ENCODE peak calls at places on chromosomes 7 and 10, in four cellular contexts. One of them, this sample, is unnamed. For H3K4me1, the result is how much of the 10 kb centered on the place peaks cover.

GRCh38 chr10:64007157-64007556 is 486.0 kb downstream of the REEP3 start:
- DNase-seq in GM23338: peak
- DNase-seq in RWPE2: no peak
- DNase-seq in CD8-positive, alpha-beta memory T cell: no peak
- DNase-seq in this sample: no peak

GRCh38 chr7:73991522-73992103 is 36.4 kb upstream of the ELN start:
- DNase-seq in GM23338: no peak
- DNase-seq in RWPE2: no peak
- DNase-seq in CD8-positive, alpha-beta memory T cell: no peak
- DNase-seq in this sample: no peak

GRCh38 chr10:112374724-112375541 is 1.0 kb downstream of the ACSL5 start:
- DNase-seq in GM23338: no peak
- DNase-seq in RWPE2: no peak
- DNase-seq in CD8-positive, alpha-beta memory T cell: no peak
- DNase-seq in this sample: no peak

GRCh38 chr10:79318369-79318768 is 28.9 kb upstream of the PPIF start:
- DNase-seq in GM23338: no peak
- DNase-seq in RWPE2: no peak
- DNase-seq in CD8-positive, alpha-beta memory T cell: no peak
- DNase-seq in this sample: no peak

GRCh38 chr7:107971613-107972012 is 31.3 kb downstream of the LAMB1 start:
- DNase-seq in GM23338: no peak
- DNase-seq in RWPE2: no peak
- DNase-seq in CD8-positive, alpha-beta memory T cell: no peak
- DNase-seq in this sample: no peak

GRCh38 chr7:108459922-108460551 is 3.8 kb upstream of the NRCAM start:
- DNase-seq in GM23338: peak
- DNase-seq in RWPE2: no peak
- DNase-seq in CD8-positive, alpha-beta memory T cell: no peak
- DNase-seq in this sample: peak

GRCh38 chr7:29864668-29865067 is 58.4 kb downstream of the WIPF3 start:
- DNase-seq in GM23338: no peak
- DNase-seq in RWPE2: no peak
- DNase-seq in CD8-positive, alpha-beta memory T cell: no peak
- DNase-seq in this sample: no peak

GRCh38 chr10:76723781-76724336 is 913.7 kb downstream of the KCNMA1 start:
- DNase-seq in GM23338: peak
- DNase-seq in RWPE2: no peak
- DNase-seq in CD8-positive, alpha-beta memory T cell: no peak
- DNase-seq in this sample: no peak

GRCh38 chr10:49307921-49308320 is 9.0 kb downstream of the C10orf71 start:
- DNase-seq in GM23338: no peak
- DNase-seq in RWPE2: no peak
- DNase-seq in CD8-positive, alpha-beta memory T cell: no peak
- DNase-seq in this sample: no peak

GRCh38 chr10:93559490-93559889 is 7.0 kb upstream of the FFAR4 start:
- DNase-seq in GM23338: no peak
- DNase-seq in RWPE2: no peak
- DNase-seq in CD8-positive, alpha-beta memory T cell: no peak
- DNase-seq in this sample: no peak

GRCh38 chr10:119643306-119644214 is 7.6 kb upstream of the BAG3 start:
- DNase-seq in GM23338: no peak
- DNase-seq in RWPE2: no peak
- DNase-seq in CD8-positive, alpha-beta memory T cell: no peak
- DNase-seq in this sample: no peak

GRCh38 chr10:69684020-69684980 is 54.3 kb downstream of the FAM241B start:
- DNase-seq in GM23338: no peak
- DNase-seq in RWPE2: no peak
- DNase-seq in CD8-positive, alpha-beta memory T cell: no peak
- DNase-seq in this sample: no peak

GRCh38 chr7:155486783-155487508 is 29.0 kb downstream of the EN2 start:
- DNase-seq in GM23338: no peak
- DNase-seq in RWPE2: no peak
- DNase-seq in CD8-positive, alpha-beta memory T cell: no peak
- DNase-seq in this sample: no peak

GRCh38 chr10:5234106-5234877 is 37.7 kb downstream of the AKR1C4 start:
- DNase-seq in GM23338: no peak
- DNase-seq in RWPE2: no peak
- DNase-seq in CD8-positive, alpha-beta memory T cell: no peak
- DNase-seq in this sample: no peak

GRCh38 chr7:37208528-37208927 is 240.1 kb downstream of the ELMO1 start:
- DNase-seq in GM23338: peak
- DNase-seq in RWPE2: no peak
- DNase-seq in CD8-positive, alpha-beta memory T cell: no peak
- DNase-seq in this sample: no peak

GRCh38 chr7:128974241-128974934 is 36.7 kb downstream of the IRF5 start:
- DNase-seq in GM23338: no peak
- DNase-seq in RWPE2: no peak
- DNase-seq in CD8-positive, alpha-beta memory T cell: no peak
- DNase-seq in this sample: no peak

GRCh38 chr7:126411032-126411820 is 841.5 kb downstream of the GRM8 start:
- DNase-seq in GM23338: no peak
- DNase-seq in RWPE2: no peak
- DNase-seq in CD8-positive, alpha-beta memory T cell: no peak
- DNase-seq in this sample: no peak

GRCh38 chr7:50267525-50268041 is 36.9 kb upstream of the IKZF1 start:
- DNase-seq in GM23338: no peak
- DNase-seq in RWPE2: no peak
- DNase-seq in CD8-positive, alpha-beta memory T cell: no peak
- DNase-seq in this sample: no peak

GRCh38 chr10:86535057-86535882 is 13.7 kb upstream of the WAPL start:
- DNase-seq in GM23338: peak
- DNase-seq in RWPE2: no peak
- DNase-seq in CD8-positive, alpha-beta memory T cell: peak
- DNase-seq in this sample: no peak

GRCh38 chr10:36730316-36730715 is 395.1 kb upstream of the ANKRD30A start:
- DNase-seq in GM23338: no peak
- DNase-seq in RWPE2: no peak
- DNase-seq in CD8-positive, alpha-beta memory T cell: no peak
- DNase-seq in this sample: no peak

GRCh38 chr10:51073461-51074237 is 638 bp upstream of the PRKG1 start:
- DNase-seq in GM23338: peak
- DNase-seq in RWPE2: peak
- DNase-seq in CD8-positive, alpha-beta memory T cell: no peak
- DNase-seq in this sample: no peak

GRCh38 chr7:149598721-149599308 is 101.2 kb upstream of the ZNF746 start:
- DNase-seq in GM23338: peak
- DNase-seq in RWPE2: no peak
- DNase-seq in CD8-positive, alpha-beta memory T cell: no peak
- DNase-seq in this sample: no peak

GRCh38 chr10:84177541-84178386 is 4.2 kb downstream of the GPR15LG start:
- DNase-seq in GM23338: no peak
- DNase-seq in RWPE2: no peak
- DNase-seq in CD8-positive, alpha-beta memory T cell: peak
- DNase-seq in this sample: no peak

GRCh38 chr10:23158370-23158769 is 33.7 kb upstream of the PTF1A start:
- DNase-seq in GM23338: peak
- DNase-seq in RWPE2: no peak
- DNase-seq in CD8-positive, alpha-beta memory T cell: no peak
- DNase-seq in this sample: peak

GRCh38 chr10:32130788-32131187 is 74.6 kb upstream of the KIF5B start:
- DNase-seq in GM23338: no peak
- DNase-seq in RWPE2: no peak
- DNase-seq in CD8-positive, alpha-beta memory T cell: no peak
- DNase-seq in this sample: no peak

GRCh38 chr10:63675171-63675570 is 154.0 kb downstream of the REEP3 start:
- DNase-seq in GM23338: no peak
- DNase-seq in RWPE2: no peak
- DNase-seq in CD8-positive, alpha-beta memory T cell: no peak
- DNase-seq in this sample: no peak

GRCh38 chr10:117140525-117140902 is 2.4 kb upstream of the VAX1 start:
- DNase-seq in GM23338: peak
- DNase-seq in RWPE2: no peak
- DNase-seq in CD8-positive, alpha-beta memory T cell: no peak
- DNase-seq in this sample: no peak

GRCh38 chr10:28411136-28411460 is 108.2 kb upstream of the MPP7 start:
- DNase-seq in GM23338: no peak
- DNase-seq in RWPE2: no peak
- DNase-seq in CD8-positive, alpha-beta memory T cell: no peak
- DNase-seq in this sample: no peak

GRCh38 chr7:116180302-116180701 is 30.0 kb upstream of the TES start:
- DNase-seq in GM23338: peak
- DNase-seq in RWPE2: no peak
- DNase-seq in CD8-positive, alpha-beta memory T cell: peak
- DNase-seq in this sample: no peak

GRCh38 chr10:21975378-21975990 is 28.0 kb downstream of the DNAJC1 start:
- DNase-seq in GM23338: no peak
- DNase-seq in RWPE2: no peak
- DNase-seq in CD8-positive, alpha-beta memory T cell: no peak
- DNase-seq in this sample: no peak

GRCh38 chr10:21976280-21976679 is 27.2 kb downstream of the DNAJC1 start:
- DNase-seq in GM23338: no peak
- DNase-seq in RWPE2: no peak
- DNase-seq in CD8-positive, alpha-beta memory T cell: no peak
- DNase-seq in this sample: no peak

GRCh38 chr10:21969326-21970287 is 33.9 kb downstream of the DNAJC1 start:
- DNase-seq in GM23338: no peak
- DNase-seq in RWPE2: no peak
- DNase-seq in CD8-positive, alpha-beta memory T cell: no peak
- DNase-seq in this sample: no peak

GRCh38 chr10:21976739-21977138 is 26.8 kb downstream of the DNAJC1 start:
- DNase-seq in GM23338: peak
- DNase-seq in RWPE2: no peak
- DNase-seq in CD8-positive, alpha-beta memory T cell: no peak
- DNase-seq in this sample: no peak

GRCh38 chr10:21972584-21972983 is 30.9 kb downstream of the DNAJC1 start:
- DNase-seq in GM23338: no peak
- DNase-seq in RWPE2: no peak
- DNase-seq in CD8-positive, alpha-beta memory T cell: no peak
- DNase-seq in this sample: no peak
- H3K4me1 ChIP-seq in GM23338: under half
- H3K4me1 ChIP-seq in RWPE2: under half
- H3K4me1 ChIP-seq in CD8-positive, alpha-beta memory T cell: under half
- H3K4me1 ChIP-seq in this sample: under half

DNA sequence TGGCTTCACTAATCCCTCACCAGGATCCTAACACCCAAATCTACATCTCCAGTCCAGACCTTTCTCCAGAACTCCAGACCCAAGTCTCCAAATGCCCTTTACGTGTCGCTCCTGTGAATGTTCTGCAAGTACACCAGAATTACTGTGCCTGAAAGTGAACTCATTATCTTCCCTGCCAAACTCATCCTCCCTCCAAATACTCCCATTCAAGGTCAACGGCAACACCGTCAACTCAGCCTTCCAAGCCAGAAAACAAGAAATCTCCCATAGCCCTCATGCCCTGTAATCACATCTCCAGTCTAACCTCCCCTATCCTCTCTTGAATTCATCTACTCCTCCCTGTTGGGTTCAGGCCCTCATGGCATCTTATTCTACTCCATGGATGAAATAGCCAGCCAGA is 12.3 kb downstream of the CREB3L2 start:
- DNase-seq in GM23338: no peak
- DNase-seq in RWPE2: no peak
- DNase-seq in CD8-positive, alpha-beta memory T cell: no peak
- DNase-seq in this sample: no peak
- H3K4me1 ChIP-seq in GM23338: under half
- H3K4me1 ChIP-seq in RWPE2: under half
- H3K4me1 ChIP-seq in CD8-positive, alpha-beta memory T cell: under half
- H3K4me1 ChIP-seq in this sample: half or more

DNA sequence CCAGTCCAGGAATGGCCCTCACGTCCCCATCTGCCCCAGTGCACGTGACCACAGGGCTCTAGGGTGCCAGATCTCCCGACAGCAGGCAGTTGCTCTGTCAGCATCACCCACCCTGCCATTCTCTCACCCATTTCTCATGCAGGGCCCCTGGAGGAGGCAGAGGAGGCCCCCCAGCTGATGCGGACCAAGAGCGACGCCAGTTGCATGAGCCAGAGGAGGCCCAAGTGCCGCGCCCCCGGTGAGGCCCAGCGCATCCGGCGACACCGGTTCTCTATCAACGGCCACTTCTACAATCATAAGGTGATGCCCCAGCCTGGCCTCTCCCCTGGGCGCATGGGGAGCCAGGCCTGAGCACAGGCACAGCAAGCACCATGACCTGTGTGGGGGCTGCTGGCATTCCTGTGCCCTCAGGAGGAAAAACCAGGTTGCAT is 6.1 kb upstream of the DEPP1 start:
- DNase-seq in GM23338: no peak
- DNase-seq in RWPE2: no peak
- DNase-seq in CD8-positive, alpha-beta memory T cell: no peak
- DNase-seq in this sample: no peak
- H3K4me1 ChIP-seq in GM23338: under half
- H3K4me1 ChIP-seq in RWPE2: under half
- H3K4me1 ChIP-seq in CD8-positive, alpha-beta memory T cell: under half
- H3K4me1 ChIP-seq in this sample: half or more

GRCh38 chr7:139758388-139758787 is 19.4 kb downstream of the HIPK2 start:
- DNase-seq in GM23338: no peak
- DNase-seq in RWPE2: no peak
- DNase-seq in CD8-positive, alpha-beta memory T cell: no peak
- DNase-seq in this sample: no peak
- H3K4me1 ChIP-seq in GM23338: under half
- H3K4me1 ChIP-seq in RWPE2: under half
- H3K4me1 ChIP-seq in CD8-positive, alpha-beta memory T cell: under half
- H3K4me1 ChIP-seq in this sample: under half

GRCh38 chr7:151752816-151753600 is 123.9 kb downstream of the PRKAG2 start:
- DNase-seq in GM23338: no peak
- DNase-seq in RWPE2: no peak
- DNase-seq in CD8-positive, alpha-beta memory T cell: no peak
- DNase-seq in this sample: peak

GRCh38 chr7:151756076-151756731 is 120.7 kb downstream of the PRKAG2 start:
- DNase-seq in GM23338: no peak
- DNase-seq in RWPE2: no peak
- DNase-seq in CD8-positive, alpha-beta memory T cell: peak
- DNase-seq in this sample: peak

GRCh38 chr7:151754142-151754590 is 122.7 kb downstream of the PRKAG2 start:
- DNase-seq in GM23338: peak
- DNase-seq in RWPE2: peak
- DNase-seq in CD8-positive, alpha-beta memory T cell: no peak
- DNase-seq in this sample: peak

GRCh38 chr7:151755131-151755787 is 121.7 kb downstream of the PRKAG2 start:
- DNase-seq in GM23338: no peak
- DNase-seq in RWPE2: no peak
- DNase-seq in CD8-positive, alpha-beta memory T cell: no peak
- DNase-seq in this sample: peak

DNA sequence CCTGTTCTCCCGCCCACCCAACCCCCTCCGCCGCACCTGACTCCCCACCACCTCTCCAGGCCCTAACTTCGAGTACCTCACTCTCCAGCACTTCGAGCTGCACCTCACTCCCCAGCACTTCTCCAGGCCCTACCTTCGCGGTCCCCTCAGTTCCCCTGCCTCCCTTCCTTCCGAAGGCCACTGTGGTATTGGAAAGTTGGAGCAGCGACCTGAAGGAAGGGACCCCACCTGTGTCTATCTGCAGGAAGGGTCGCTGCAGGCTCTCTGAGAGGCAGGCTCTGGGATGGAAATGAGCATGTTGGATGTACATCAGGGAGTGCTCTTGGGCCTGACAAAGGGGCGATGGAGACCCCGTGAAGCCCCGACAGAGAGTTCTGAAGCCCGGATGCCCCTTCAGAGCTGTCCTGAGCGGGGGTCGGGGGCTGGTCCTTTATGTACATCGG is 122.2 kb downstream of the PRKAG2 start:
- DNase-seq in GM23338: no peak
- DNase-seq in RWPE2: no peak
- DNase-seq in CD8-positive, alpha-beta memory T cell: no peak
- DNase-seq in this sample: no peak
- H3K4me1 ChIP-seq in GM23338: under half
- H3K4me1 ChIP-seq in RWPE2: under half
- H3K4me1 ChIP-seq in CD8-positive, alpha-beta memory T cell: under half
- H3K4me1 ChIP-seq in this sample: half or more

GRCh38 chr10:88254091-88254490 is 329.0 kb downstream of the RNLS start:
- DNase-seq in GM23338: no peak
- DNase-seq in RWPE2: peak
- DNase-seq in CD8-positive, alpha-beta memory T cell: no peak
- DNase-seq in this sample: peak
- H3K4me1 ChIP-seq in GM23338: under half
- H3K4me1 ChIP-seq in RWPE2: under half
- H3K4me1 ChIP-seq in CD8-positive, alpha-beta memory T cell: under half
- H3K4me1 ChIP-seq in this sample: under half